ENCODE peak calls at places on chromosomes 1 and 21, in five cellular contexts. D, A, T, R and M are unnamed samples.

GRCh38 chr1:87603636-87604035 is 275.0 kb downstream of the LMO4 start:
- DNase-seq in R (no peak), D (no peak), A (no peak), T (no peak), M (no peak)

GRCh38 chr1:58592521-58593134 is 15.6 kb upstream of the TACSTD2 start:
- DNase-seq in T (peak; percentile 22), D (peak; percentile 18), A (peak; percentile 58), R (peak; percentile 52), M (peak; percentile 87)

GRCh38 chr1:66140072-66140471 is 347.4 kb downstream of the PDE4B start:
- DNase-seq in T (no peak), D (peak; percentile 11), A (no peak), R (no peak), M (peak; percentile 71)

GRCh38 chr1:115467196-115467595 is 129.1 kb upstream of the NGF start:
- DNase-seq in A (no peak), R (no peak), D (peak; percentile 34), T (no peak), M (no peak)

GRCh38 chr1:101198842-101199636 is 37.8 kb upstream of the S1PR1 start:
- DNase-seq in T (no peak), D (no peak), R (no peak), A (no peak), M (no peak)

GRCh38 chr21:18245493-18245967 is 897 bp downstream of the CHODL start:
- DNase-seq in A (peak; percentile 21), D (no peak), T (no peak), R (no peak), M (no peak)

GRCh38 chr1:193036337-193037047 is 22.7 kb downstream of the UCHL5 start:
- DNase-seq in D (no peak), R (no peak), A (no peak), T (no peak), M (no peak)

GRCh38 chr1:39954261-39954869 is 580 bp upstream of the MFSD2A start:
- DNase-seq in A (peak; percentile 60), R (no peak), T (no peak), D (no peak), M (no peak)

GRCh38 chr1:37514350-37515184 is at the start of gene MEAF6:
- DNase-seq in R (peak; percentile 86), D (peak; percentile 88), A (peak; percentile 75), T (peak; percentile 98), M (peak; percentile 93)

GRCh38 chr1:234610061-234610581 is at the start of gene IRF2BP2:
- DNase-seq in R (peak; percentile 88), D (peak; percentile 82), A (peak; percentile 75), T (peak; percentile 97), M (peak; percentile 92)

GRCh38 chr1:7550981-7551380 is 220.1 kb upstream of the VAMP3 start:
- DNase-seq in R (no peak), A (no peak), T (no peak), D (no peak), M (peak; percentile 41)

GRCh38 chr1:50251592-50252165 is 143.0 kb downstream of the ELAVL4 start:
- DNase-seq in T (peak; percentile 23), D (no peak), R (no peak), A (no peak), M (no peak)

GRCh38 chr1:159012495-159012894 is 2.8 kb downstream of the IFI16 start:
- DNase-seq in R (no peak), A (peak; percentile 41), T (no peak), D (peak; percentile 61), M (no peak)

GRCh38 chr21:37273911-37274690 is 7.0 kb upstream of the VPS26C start:
- DNase-seq in R (no peak), D (no peak), T (no peak), A (no peak), M (no peak)

GRCh38 chr1:174875306-174875705 is 124.4 kb upstream of the CACYBP start:
- DNase-seq in T (no peak), A (no peak), R (no peak), D (no peak), M (peak; percentile 73)

GRCh38 chr1:9149837-9150581 is 21.1 kb upstream of the GPR157 start:
- DNase-seq in A (no peak), D (no peak), T (peak; percentile 76), R (peak; percentile 64), M (peak; percentile 79)

GRCh38 chr1:228338521-228339051 is 68.0 kb downstream of the TRIM11 start:
- DNase-seq in D (no peak), T (peak; percentile 63), A (peak; percentile 10), R (no peak), M (no peak)

GRCh38 chr1:214446772-214447556 is 104.4 kb downstream of the PTPN14 start:
- DNase-seq in D (peak; percentile 79), T (no peak), A (no peak), R (no peak), M (no peak)

GRCh38 chr1:22814176-22815042 is 103.8 kb downstream of the EPHB2 start:
- DNase-seq in T (peak; percentile 80), A (peak; percentile 69), R (no peak), D (no peak), M (peak; percentile 84)

GRCh38 chr21:45393833-45394638 is 10.9 kb upstream of the COL18A1 start:
- DNase-seq in D (no peak), R (no peak), A (no peak), T (peak; percentile 59), M (peak; percentile 40)

GRCh38 chr21:14862794-14863720 is 201.7 kb downstream of the NRIP1 start:
- DNase-seq in D (peak; percentile 32), A (no peak), R (no peak), T (no peak), M (no peak)

GRCh38 chr1:198655464-198656121 is 16.8 kb downstream of the PTPRC start:
- DNase-seq in R (no peak), A (no peak), D (no peak), T (no peak), M (no peak)

GRCh38 chr1:27970401-27970800 is 10.6 kb downstream of the XKR8 start:
- DNase-seq in T (no peak), D (no peak), A (peak; percentile 67), R (no peak), M (no peak)

GRCh38 chr21:42392731-42393442 is 3.0 kb downstream of the TMPRSS3 start:
- DNase-seq in A (no peak), R (no peak), T (no peak), D (peak; percentile 29), M (peak; percentile 27)
- H3K4me1 ChIP-seq in A (no peaks in the 10 kb centered on the region), R (no peaks in the 10 kb centered on the region), T (peaks cover 18% of the 10 kb centered on the region), D (peaks cover 4% of the 10 kb centered on the region), M (peaks cover 4% of the 10 kb centered on the region)

GRCh38 chr21:39282911-39283310 is 30.5 kb downstream of the BRWD1 start:
- DNase-seq in T (no peak), R (no peak), D (no peak), A (no peak), M (no peak)

GRCh38 chr21:39281853-39282252 is 31.6 kb downstream of the BRWD1 start:
- DNase-seq in R (no peak), A (no peak), D (no peak), T (no peak), M (no peak)

GRCh38 chr21:39281207-39281606 is 32.2 kb downstream of the BRWD1 start:
- DNase-seq in T (no peak), A (no peak), R (no peak), D (no peak), M (no peak)
- H3K27ac ChIP-seq in T (no peak overlapping the region), A (no peak overlapping the region), R (no peak overlapping the region), D (no peak overlapping the region), M (no peak overlapping the region)

DNA sequence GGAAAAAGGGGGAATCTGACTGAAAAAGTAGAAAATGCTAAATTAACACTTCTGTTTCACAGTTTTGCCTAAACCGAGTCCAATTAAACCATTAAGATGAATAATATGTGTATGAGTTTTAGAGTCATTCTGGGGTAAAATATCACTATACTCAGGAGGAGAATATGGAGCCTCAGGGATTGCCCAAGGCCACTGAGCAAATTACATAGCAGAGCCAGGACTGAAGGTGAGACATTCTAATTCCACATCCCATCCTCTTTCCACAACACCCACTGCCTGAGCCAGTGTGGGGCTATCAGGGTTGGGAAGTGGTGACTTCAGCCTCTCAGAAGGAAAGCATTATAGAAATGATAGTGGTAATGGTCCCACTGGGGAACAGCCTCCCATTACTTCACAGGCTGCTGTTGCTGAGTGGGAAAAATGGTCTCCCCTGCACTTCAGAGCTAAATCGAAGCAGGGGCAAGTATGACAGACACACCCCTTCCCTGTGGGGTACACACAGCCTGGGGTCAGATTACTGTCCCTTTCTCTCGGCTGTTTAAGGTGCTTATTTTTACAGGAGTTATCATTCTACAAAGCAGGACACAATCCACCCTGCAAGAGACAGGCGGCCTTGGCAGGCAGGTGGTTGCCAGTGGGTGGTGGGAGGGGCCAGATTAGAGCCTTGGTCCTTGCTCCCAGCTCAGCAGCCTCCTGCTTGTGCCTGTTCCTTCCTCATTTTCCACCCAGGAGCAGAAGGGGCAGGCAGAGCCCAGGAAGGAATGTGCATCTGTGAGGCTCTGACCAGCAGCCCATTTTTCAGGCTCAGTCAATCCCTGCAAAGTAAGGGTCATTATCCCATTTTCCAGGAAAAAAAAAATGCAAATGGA is 9.5 kb upstream of the BCAR3 start:
- DNase-seq in R (no peak), A (no peak), T (no peak), D (no peak), M (no peak)
- H3K4me1 ChIP-seq in R (no peaks in the 10 kb centered on the region), A (peaks cover 31% of the 10 kb centered on the region), T (peaks cover 4% of the 10 kb centered on the region), D (no peaks in the 10 kb centered on the region), M (peaks cover 23% of the 10 kb centered on the region)

GRCh38 chr1:172325562-172325961 is 94.9 kb upstream of the C1orf105 start:
- DNase-seq in T (no peak), A (no peak), R (no peak), D (no peak), M (no peak)

GRCh38 chr1:172323666-172324065 is 96.8 kb upstream of the C1orf105 start:
- DNase-seq in T (no peak), D (no peak), R (no peak), A (no peak), M (no peak)

GRCh38 chr1:172322219-172323061 is 98.0 kb upstream of the C1orf105 start:
- DNase-seq in T (no peak), A (peak; percentile 44), R (peak; percentile 27), D (peak; percentile 26), M (peak; percentile 62)

GRCh38 chr1:172320723-172321122 is 99.8 kb upstream of the C1orf105 start:
- DNase-seq in R (peak; percentile 11), A (no peak), T (no peak), D (peak; percentile 88), M (no peak)

GRCh38 chr1:172321429-172321828 is 99.1 kb upstream of the C1orf105 start:
- DNase-seq in R (peak; percentile 15), T (no peak), A (peak; percentile 26), D (peak; percentile 63), M (no peak)
- H3K27ac ChIP-seq in R (peak overlapping the region; percentile 69), T (peak overlapping the region; percentile 74), A (peak overlapping the region; percentile 71), D (peak overlapping the region; percentile 65), M (no peak overlapping the region)